ENCODE peak calls at places on chromosomes 3 and 15, in five cellular contexts. One of them, this sample, is unnamed.

GRCh38 chr15:66729339-66729951 is 27.4 kb downstream of the SMAD6 start:
- DNase-seq in astrocyte of the cerebellum: no peak
- DNase-seq in Peyer's patch: no peak
- DNase-seq in A549: no peak
- DNase-seq in ureter: no peak
- DNase-seq in this sample: no peak

GRCh38 chr3:63976166-63976861 is 47.0 kb downstream of the PSMD6 start:
- DNase-seq in Peyer's patch: no peak
- DNase-seq in ureter: no peak
- DNase-seq in astrocyte of the cerebellum: peak; percentile 92
- DNase-seq in A549: no peak
- DNase-seq in this sample: peak; percentile 15

GRCh38 chr3:177134811-177135210 is 62.5 kb downstream of the TBL1XR1 start:
- DNase-seq in astrocyte of the cerebellum: no peak
- DNase-seq in A549: no peak
- DNase-seq in ureter: no peak
- DNase-seq in Peyer's patch: no peak
- DNase-seq in this sample: no peak

GRCh38 chr3:58082047-58082446 is 73.8 kb downstream of the FLNB start:
- DNase-seq in astrocyte of the cerebellum: no peak
- DNase-seq in A549: no peak
- DNase-seq in Peyer's patch: peak; percentile 28
- DNase-seq in ureter: no peak
- DNase-seq in this sample: no peak

GRCh38 chr3:116140100-116140689 is 305.1 kb downstream of the LSAMP start:
- DNase-seq in ureter: no peak
- DNase-seq in A549: no peak
- DNase-seq in Peyer's patch: no peak
- DNase-seq in astrocyte of the cerebellum: no peak
- DNase-seq in this sample: no peak

GRCh38 chr3:194336601-194337355 is 14.3 kb downstream of the CPN2 start:
- DNase-seq in ureter: no peak
- DNase-seq in A549: no peak
- DNase-seq in astrocyte of the cerebellum: no peak
- DNase-seq in Peyer's patch: no peak
- DNase-seq in this sample: no peak

GRCh38 chr15:80660114-80660513 is 35.0 kb upstream of the ABHD17C start:
- DNase-seq in ureter: no peak
- DNase-seq in Peyer's patch: no peak
- DNase-seq in A549: peak; percentile 55
- DNase-seq in astrocyte of the cerebellum: peak; percentile 3
- DNase-seq in this sample: no peak

GRCh38 chr3:197339841-197340520 is 41.6 kb upstream of the DLG1 start:
- DNase-seq in astrocyte of the cerebellum: peak; percentile 64
- DNase-seq in A549: no peak
- DNase-seq in Peyer's patch: no peak
- DNase-seq in ureter: no peak
- DNase-seq in this sample: peak; percentile 69

GRCh38 chr3:40290396-40290795 is 19.1 kb upstream of the EIF1B start:
- DNase-seq in A549: no peak
- DNase-seq in astrocyte of the cerebellum: no peak
- DNase-seq in Peyer's patch: no peak
- DNase-seq in ureter: no peak
- DNase-seq in this sample: no peak

GRCh38 chr15:42704492-42704926 is 32.4 kb downstream of the CDAN1 start:
- DNase-seq in A549: peak; percentile 57
- DNase-seq in Peyer's patch: peak; percentile 54
- DNase-seq in astrocyte of the cerebellum: peak; percentile 59
- DNase-seq in ureter: peak; percentile 75
- DNase-seq in this sample: peak; percentile 50

GRCh38 chr3:159417761-159418160 is 570.9 kb upstream of the IL12A start:
- DNase-seq in Peyer's patch: no peak
- DNase-seq in ureter: no peak
- DNase-seq in A549: no peak
- DNase-seq in astrocyte of the cerebellum: no peak
- DNase-seq in this sample: peak; percentile 7

GRCh38 chr15:28886431-28887343 is 913 bp downstream of the APBA2 start:
- DNase-seq in A549: no peak
- DNase-seq in ureter: no peak
- DNase-seq in astrocyte of the cerebellum: no peak
- DNase-seq in Peyer's patch: no peak
- DNase-seq in this sample: no peak

GRCh38 chr3:52226229-52226817 is 878 bp upstream of the TLR9 start:
- DNase-seq in Peyer's patch: peak; percentile 38
- DNase-seq in ureter: no peak
- DNase-seq in A549: no peak
- DNase-seq in astrocyte of the cerebellum: no peak
- DNase-seq in this sample: no peak

GRCh38 chr15:68676926-68677325 is 98.1 kb downstream of the CORO2B start:
- DNase-seq in A549: no peak
- DNase-seq in astrocyte of the cerebellum: no peak
- DNase-seq in Peyer's patch: no peak
- DNase-seq in ureter: no peak
- DNase-seq in this sample: no peak

GRCh38 chr15:77496710-77497107 is 76.0 kb downstream of the HMG20A start:
- DNase-seq in Peyer's patch: peak; percentile 76
- DNase-seq in ureter: peak; percentile 86
- DNase-seq in astrocyte of the cerebellum: peak; percentile 91
- DNase-seq in A549: peak; percentile 89
- DNase-seq in this sample: no peak

GRCh38 chr3:126517986-126518778 is 609 bp upstream of the UROC1 start:
- DNase-seq in astrocyte of the cerebellum: no peak
- DNase-seq in ureter: no peak
- DNase-seq in A549: no peak
- DNase-seq in Peyer's patch: no peak
- DNase-seq in this sample: no peak

GRCh38 chr3:194103475-194103874 is 32.5 kb upstream of the HES1 start:
- DNase-seq in A549: no peak
- DNase-seq in Peyer's patch: peak; percentile 70
- DNase-seq in ureter: no peak
- DNase-seq in astrocyte of the cerebellum: no peak
- DNase-seq in this sample: no peak

GRCh38 chr15:41401904-41402267 is 410 bp downstream of the NDUFAF1 start:
- DNase-seq in ureter: no peak
- DNase-seq in A549: no peak
- DNase-seq in astrocyte of the cerebellum: no peak
- DNase-seq in Peyer's patch: no peak
- DNase-seq in this sample: no peak

This sample was measured in H54.